ENCODE peak calls at places on chromosomes 12 and 14, in four cellular contexts. B is GM23338, U is stomach, T is esophagus muscularis mucosa. O is an unnamed sample.

GRCh38 chr12:116150001-116150400 is 127.5 kb downstream of the MED13L start:
- DNase-seq in B (no peak), T (no peak), U (no peak), O (no peak)

GRCh38 chr12:89750821-89751227 is 42.2 kb upstream of the ATP2B1 start:
- DNase-seq in U (no peak), T (no peak), B (no peak), O (no peak)

GRCh38 chr12:116469344-116469743 is 89.8 kb upstream of the MAP1LC3B2 start:
- DNase-seq in B (no peak), T (no peak), U (no peak), O (no peak)

GRCh38 chr14:37936971-37937370 is 270.7 kb upstream of the SSTR1 start:
- DNase-seq in T (no peak), U (no peak), B (no peak), O (no peak)

GRCh38 chr12:123478762-123479161 is 20.8 kb downstream of the SNRNP35 start:
- DNase-seq in U (no peak), T (no peak), B (no peak), O (no peak)

GRCh38 chr14:91413547-91414474 is 3.8 kb downstream of the CCDC88C start:
- DNase-seq in U (peak; percentile 90), T (no peak), B (peak; percentile 97), O (peak; percentile 78)

GRCh38 chr14:23942587-23942986 is 11.0 kb upstream of the DHRS4 start:
- DNase-seq in T (no peak), B (no peak), U (no peak), O (no peak)

GRCh38 chr12:3458041-3458440 is 33.0 kb upstream of the PRMT8 start:
- DNase-seq in B (no peak), U (no peak), T (no peak), O (no peak)

GRCh38 chr14:64758025-64758521 is 53.8 kb downstream of the PLEKHG3 start:
- DNase-seq in T (no peak), U (no peak), B (peak; percentile 61), O (peak; percentile 72)

GRCh38 chr12:27616356-27617150 is 79.7 kb upstream of the REP15 start:
- DNase-seq in U (no peak), B (no peak), T (no peak), O (no peak)

GRCh38 chr12:25769076-25769945 is 189.2 kb upstream of the RASSF8 start:
- DNase-seq in B (no peak), T (no peak), U (no peak), O (no peak)

GRCh38 chr12:70719672-70720420 is 82.6 kb upstream of the PTPRB start:
- DNase-seq in T (no peak), U (no peak), B (peak; percentile 75), O (peak; percentile 79)

GRCh38 chr12:52395761-52396434 is 10.2 kb downstream of the KRT82 start:
- DNase-seq in U (no peak), T (no peak), B (peak; percentile 96), O (peak; percentile 63)

GRCh38 chr14:85317491-85318021 is 212.4 kb upstream of the FLRT2 start:
- DNase-seq in T (no peak), U (no peak), B (no peak), O (no peak)

GRCh38 chr12:130924946-130925345 is 28.8 kb upstream of the ADGRD1 start:
- DNase-seq in U (no peak), T (no peak), B (no peak), O (no peak)

GRCh38 chr14:49553106-49553505 is 33.1 kb downstream of the RPS29 start:
- DNase-seq in U (no peak), B (no peak), T (no peak), O (no peak)

GRCh38 chr12:132949936-132950837 is 5.9 kb downstream of the ZNF605 start:
- DNase-seq in T (no peak), U (no peak), B (no peak), O (peak; percentile 42)

GRCh38 chr14:64510127-64510808 is 5.7 kb downstream of the ZBTB1 start:
- DNase-seq in U (no peak), B (no peak), T (no peak), O (no peak)

GRCh38 chr14:22265319-22266140 is 323.5 kb downstream of the DAD1 start:
- DNase-seq in B (peak; percentile 46), U (no peak), T (peak; percentile 50), O (no peak)

GRCh38 chr14:73457050-73457934 is 1.1 kb downstream of the NUMB start:
- DNase-seq in U (peak; percentile 45), T (peak; percentile 92), B (peak; percentile 66), O (peak; percentile 88)

GRCh38 chr12:6285063-6285477 is 25.4 kb upstream of the PLEKHG6 start:
- DNase-seq in B (peak; percentile 85), U (peak; percentile 69), T (no peak), O (peak; percentile 84)

GRCh38 chr14:24659916-24660570 is 26.1 kb upstream of the GZMB start:
- DNase-seq in U (no peak), T (no peak), B (no peak), O (no peak)

GRCh38 chr14:53968756-53969155 is 12.1 kb upstream of the BMP4 start:
- DNase-seq in U (no peak), T (no peak), B (no peak), O (no peak)

GRCh38 chr14:53962954-53963490 is 6.4 kb upstream of the BMP4 start:
- DNase-seq in U (no peak), B (peak; percentile 37), T (no peak), O (no peak)

GRCh38 chr14:53964249-53964648 is 7.6 kb upstream of the BMP4 start:
- DNase-seq in B (peak; percentile 43), U (no peak), T (no peak), O (no peak)

GRCh38 chr14:53967606-53968005 is 11.0 kb upstream of the BMP4 start:
- DNase-seq in B (no peak), U (no peak), T (no peak), O (no peak)

GRCh38 chr14:53963491-53964227 is 7.0 kb upstream of the BMP4 start:
- DNase-seq in B (peak; percentile 67), T (no peak), U (peak; percentile 70), O (no peak)
- TF ChIP-seq CTCF in B (peak; percentile 29), T (no peak), U (peak; percentile 48), O (no peak)

GRCh38 chr14:68521557-68521901 is 271.3 kb downstream of the ZFP36L1 start:
- DNase-seq in B (no peak), T (no peak), U (no peak), O (no peak)

GRCh38 chr14:68518180-68518579 is 274.7 kb downstream of the ZFP36L1 start:
- DNase-seq in U (no peak), T (no peak), B (no peak), O (no peak)

GRCh38 chr14:68519788-68520187 is 273.1 kb downstream of the ZFP36L1 start:
- DNase-seq in B (no peak), U (no peak), T (no peak), O (no peak)

GRCh38 chr14:68520637-68521556 is 272.0 kb downstream of the ZFP36L1 start:
- DNase-seq in U (peak; percentile 64), B (peak; percentile 64), T (no peak), O (no peak)

DNA sequence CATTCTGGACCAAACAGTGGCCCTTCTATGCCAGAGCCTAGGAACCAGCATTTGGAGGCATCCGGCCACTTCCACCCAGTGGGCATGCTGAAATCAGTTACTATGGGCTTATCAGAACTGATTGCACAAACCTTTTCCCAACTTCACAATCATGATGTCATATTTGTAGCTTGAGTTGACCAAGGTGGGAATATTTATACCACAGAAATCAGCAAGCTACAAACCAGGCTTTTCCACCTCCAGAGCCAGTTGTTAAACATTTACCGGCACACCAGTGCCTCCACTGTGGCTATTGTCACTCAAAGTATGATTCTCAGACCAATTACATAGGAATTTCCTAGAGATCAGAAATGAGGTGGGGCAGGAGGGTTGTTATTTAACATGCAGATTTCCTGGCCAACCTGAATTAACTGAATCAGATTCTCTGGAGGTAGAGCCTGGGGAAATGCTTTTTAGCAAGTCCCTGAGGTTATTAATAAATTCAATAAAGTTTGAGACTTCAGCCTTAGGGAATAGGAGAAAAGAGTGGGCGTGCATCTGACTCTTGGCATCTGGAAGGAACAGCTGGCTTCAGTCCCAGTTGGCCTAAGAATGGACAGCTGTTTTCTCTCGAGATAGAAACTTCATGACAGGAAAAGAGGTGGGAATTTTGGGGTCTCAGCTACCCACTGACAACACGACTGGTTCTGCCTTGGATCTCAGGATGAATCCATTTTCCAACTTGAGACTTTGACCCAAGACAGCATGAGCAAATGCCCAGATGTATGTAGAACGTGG is 273.8 kb downstream of the ZFP36L1 start:
- DNase-seq in U (no peak), B (no peak), T (no peak), O (no peak)
- H3K4me1 ChIP-seq in U (peaks cover 41% of the 10 kb centered on the region), B (peaks cover 15% of the 10 kb centered on the region), T (peaks cover 72% of the 10 kb centered on the region), O (peaks cover 42% of the 10 kb centered on the region)

GRCh38 chr12:68106160-68106559 is 53.4 kb downstream of the IFNG start:
- DNase-seq in T (no peak), U (no peak), B (no peak), O (no peak)
- TF ChIP-seq POLR2AphosphoS5 in T (no peak), U (no peak), B (no peak), O (no peak)

DNA sequence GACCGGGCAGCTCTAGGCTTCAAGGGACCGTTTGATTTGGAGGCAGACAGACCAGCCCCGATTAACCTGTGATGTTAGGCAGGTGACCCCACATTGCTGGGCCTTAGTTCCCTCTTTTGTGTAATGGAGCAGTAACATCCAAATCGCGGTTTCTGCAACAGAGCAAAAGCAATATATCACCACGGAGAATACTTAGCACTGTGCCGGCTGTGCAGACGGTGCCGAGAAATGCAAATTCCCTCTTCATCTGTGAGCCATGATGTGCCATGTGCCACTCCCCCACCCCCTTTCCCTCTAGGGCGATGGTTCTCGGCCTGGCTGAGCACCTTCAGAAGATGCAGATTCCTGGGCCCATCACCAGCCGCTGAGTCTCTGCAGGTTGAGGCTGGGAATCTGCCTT is 10.9 kb downstream of the BCL7A start:
- DNase-seq in B (no peak), U (no peak), T (no peak), O (no peak)
- TF ChIP-seq CTCF in B (no peak), U (no peak), T (no peak), O (no peak)

GRCh38 chr12:112677050-112677765 is 114.3 kb upstream of the RPH3A start:
- DNase-seq in U (no peak), T (no peak), B (no peak), O (no peak)
- H3K4me1 ChIP-seq in U (no peaks in the 10 kb centered on the region), T (no peaks in the 10 kb centered on the region), B (peaks cover 7% of the 10 kb centered on the region), O (no peaks in the 10 kb centered on the region)

DNA sequence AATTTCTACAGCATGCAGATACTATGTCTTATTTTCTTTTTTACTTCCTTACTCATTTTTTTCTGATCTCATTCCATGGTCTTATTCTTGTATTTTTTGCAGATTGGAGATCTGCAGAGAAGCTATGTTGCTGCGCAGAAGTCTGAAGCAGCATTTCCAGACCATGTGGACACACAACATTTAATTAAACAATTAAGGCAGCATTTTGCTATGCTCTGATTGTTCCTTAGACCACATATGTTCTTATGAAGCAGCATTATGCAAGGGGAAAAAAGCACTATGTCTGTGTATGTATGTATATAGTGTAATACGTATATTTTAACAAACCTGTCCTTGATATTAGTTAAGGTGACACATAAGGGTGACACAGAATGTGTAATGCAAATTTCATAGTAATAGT is 52.7 kb downstream of the TTC8 start:
- DNase-seq in U (no peak), T (no peak), B (no peak), O (no peak)
- TF ChIP-seq POLR2AphosphoS5 in U (no peak), T (no peak), B (no peak), O (no peak)